ENCODE peak calls at places on chromosomes 6 and 20, in ten cellular contexts. R is AG04449; E is heart right ventricle; D is left lung; G is endothelial cell; F is upper lobe of right lung; M is HFF-Myc; H is CD4-positive, alpha-beta T cell; S is neural crest cell; C is Calu3. X is an unnamed sample.

GRCh38 chr6:128376952-128377503 is 143.4 kb downstream of the PTPRK start:
- DNase-seq in R (no peak), E (no peak), D (no peak), G (no peak), F (no peak), M (no peak), H (no peak), S (no peak), C (no peak), X (no peak)

GRCh38 chr6:151389640-151390275 is 1.6 kb downstream of the ZBTB2 start:
- DNase-seq in R (no peak), E (peak; percentile 66), D (no peak), G (no peak), F (peak; percentile 74), M (no peak), H (no peak), S (peak; percentile 49), C (peak; percentile 25), X (peak; percentile 35)

GRCh38 chr6:161303628-161304340 is 29.9 kb upstream of the AGPAT4 start:
- DNase-seq in R (no peak), E (no peak), D (no peak), G (no peak), F (no peak), M (no peak), H (no peak), S (no peak), C (no peak), X (no peak)

GRCh38 chr20:5996765-5997164 is 46.3 kb downstream of the MCM8 start:
- DNase-seq in R (no peak), E (no peak), D (no peak), G (no peak), F (no peak), M (no peak), H (no peak), S (no peak), C (no peak), X (no peak)

GRCh38 chr6:152605901-152606390 is 31.2 kb downstream of the SYNE1 start:
- DNase-seq in R (no peak), E (no peak), D (no peak), G (no peak), F (no peak), M (no peak), H (no peak), S (no peak), C (no peak), X (no peak)

GRCh38 chr6:25186919-25187318 is 92.3 kb upstream of the CARMIL1 start:
- DNase-seq in R (no peak), E (no peak), D (no peak), G (no peak), F (no peak), M (no peak), H (no peak), S (no peak), C (no peak), X (no peak)

GRCh38 chr6:24401458-24401857 is 1.3 kb upstream of the MRS2 start:
- DNase-seq in R (no peak), E (no peak), D (no peak), G (no peak), F (no peak), M (no peak), H (no peak), S (no peak), C (no peak), X (no peak)

GRCh38 chr6:170524188-170524535 is 28.9 kb downstream of the PSMB1 start:
- DNase-seq in R (no peak), E (no peak), D (no peak), G (no peak), F (no peak), M (no peak), H (no peak), S (no peak), C (no peak), X (no peak)

GRCh38 chr20:62133864-62134263 is 9.3 kb downstream of the PSMA7 start:
- DNase-seq in R (no peak), E (no peak), D (peak; percentile 57), G (no peak), F (no peak), M (no peak), H (no peak), S (no peak), C (no peak), X (no peak)

DNA sequence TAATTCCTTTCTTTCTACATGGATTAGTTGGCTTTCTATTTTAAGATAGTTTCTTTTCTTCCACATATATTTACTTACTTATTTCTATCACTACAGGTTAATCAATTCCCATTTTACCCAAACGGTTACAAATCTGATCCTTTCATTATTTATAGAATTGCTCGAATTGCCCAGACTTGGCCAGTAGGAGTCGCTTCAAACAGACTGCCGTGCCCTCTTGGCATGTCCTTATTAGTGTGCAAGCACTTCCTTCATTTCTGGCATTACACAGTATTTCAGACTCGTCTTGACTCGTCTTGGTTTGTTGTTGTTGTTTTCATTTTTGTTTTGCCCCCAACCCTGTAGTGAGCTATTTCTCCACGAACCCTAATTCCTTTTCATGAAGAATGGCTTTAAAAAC is 74.6 kb downstream of the SAMD3 start:
- DNase-seq in R (no peak), E (no peak), D (no peak), G (no peak), F (no peak), M (no peak), H (no peak), S (no peak), C (no peak), X (no peak)
- TF ChIP-seq CTCF in R (no peak), E (no peak), D (no peak), G (peak; percentile 21), F (no peak), M (peak; percentile 30), H (no peak), S (peak; percentile 29), C (no peak), X (no peak)

GRCh38 chr20:12358006-12358654 is 440.4 kb downstream of the BTBD3 start:
- DNase-seq in R (no peak), E (no peak), D (no peak), G (no peak), F (no peak), M (no peak), H (no peak), S (no peak), C (no peak), X (no peak)

GRCh38 chr20:12354725-12355124 is 437.0 kb downstream of the BTBD3 start:
- DNase-seq in R (no peak), E (no peak), D (no peak), G (no peak), F (no peak), M (no peak), H (no peak), S (no peak), C (no peak), X (no peak)

GRCh38 chr20:12355185-12355584 is 437.5 kb downstream of the BTBD3 start:
- DNase-seq in R (no peak), E (no peak), D (no peak), G (no peak), F (no peak), M (no peak), H (no peak), S (no peak), C (no peak), X (no peak)

DNA sequence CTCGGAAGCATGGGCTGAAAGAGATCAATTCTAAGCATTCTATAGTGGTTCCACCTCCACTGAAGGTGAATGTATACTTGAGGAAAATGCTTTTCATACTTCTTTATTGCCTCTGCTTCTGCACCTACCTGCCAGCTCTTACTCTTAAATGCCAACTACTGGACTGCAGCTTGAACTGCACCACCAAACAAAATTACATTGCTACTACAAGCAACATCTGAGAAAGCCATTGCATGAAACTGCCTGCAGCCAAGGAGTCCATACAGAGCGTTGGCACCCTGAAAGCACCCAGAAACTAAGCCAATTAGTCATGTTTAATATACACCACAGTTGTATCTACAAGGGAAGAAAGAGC is 440.9 kb downstream of the BTBD3 start:
- DNase-seq in R (no peak), E (no peak), D (no peak), G (no peak), F (no peak), M (no peak), H (no peak), S (no peak), C (no peak), X (no peak)
- TF ChIP-seq CTCF in R (no peak), E (no peak), D (no peak), G (no peak), F (no peak), M (no peak), H (no peak), S (no peak), C (no peak), X (no peak)

GRCh38 chr6:138944412-138944811 is 43.6 kb downstream of the REPS1 start:
- DNase-seq in R (no peak), E (no peak), D (no peak), G (no peak), F (no peak), M (no peak), H (no peak), S (no peak), C (peak; percentile 7), X (no peak)

GRCh38 chr6:138948028-138948427 is 40.0 kb downstream of the REPS1 start:
- DNase-seq in R (no peak), E (no peak), D (no peak), G (no peak), F (no peak), M (no peak), H (no peak), S (no peak), C (no peak), X (no peak)

GRCh38 chr6:138948780-138949179 is 39.3 kb downstream of the REPS1 start:
- DNase-seq in R (no peak), E (no peak), D (no peak), G (no peak), F (no peak), M (no peak), H (no peak), S (no peak), C (no peak), X (no peak)

GRCh38 chr6:138943089-138943625 is 44.9 kb downstream of the REPS1 start:
- DNase-seq in R (no peak), E (no peak), D (no peak), G (no peak), F (no peak), M (no peak), H (no peak), S (no peak), C (no peak), X (no peak)

DNA sequence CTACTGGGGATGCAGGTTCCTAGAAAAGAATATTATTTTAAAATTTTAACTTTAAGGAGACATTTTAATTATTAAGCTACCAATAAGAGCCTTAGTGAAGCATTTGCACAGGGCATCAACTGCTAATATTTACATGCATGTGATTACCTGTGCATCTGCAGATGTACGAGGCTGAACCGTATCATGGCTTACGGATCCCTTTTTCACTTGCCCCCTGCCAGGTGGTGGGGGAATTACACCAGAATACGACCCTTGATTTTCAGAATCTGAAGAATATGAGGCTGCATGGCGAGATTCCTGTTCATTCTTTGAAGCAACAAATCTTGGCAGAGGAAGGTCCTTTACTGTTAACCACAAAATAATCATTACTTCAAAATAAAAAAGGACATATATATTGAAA is 42.7 kb downstream of the REPS1 start:
- DNase-seq in R (no peak), E (no peak), D (no peak), G (peak; percentile 24), F (no peak), M (no peak), H (no peak), S (no peak), C (peak; percentile 4), X (no peak)
- TF ChIP-seq CTCF in R (no peak), E (no peak), D (no peak), G (peak; percentile 67), F (no peak), M (no peak), H (no peak), S (peak; percentile 44), C (no peak), X (no peak)

GRCh38 chr6:22343864-22344263 is 47.0 kb upstream of the PRL start:
- DNase-seq in R (no peak), E (no peak), D (no peak), G (no peak), F (no peak), M (no peak), H (no peak), S (no peak), C (no peak), X (no peak)
- TF ChIP-seq CTCF in R (no peak), E (no peak), D (no peak), G (no peak), F (no peak), M (no peak), H (no peak), S (peak; percentile 31), C (peak; percentile 24), X (no peak)